ENCODE peak calls at places on chromosomes 1 and 21, in five cellular contexts. B is caudate nucleus; Y is AG10803; Z is putamen; V is stimulated activated CD4-positive, alpha-beta T cell treated with anti-CD3 and anti-CD28 coated beads, Interleukin-2, amount 100 ng/mL, for 48 hours. G is an unnamed sample.

GRCh38 chr1:57206038-57206437 is 217.8 kb downstream of the DAB1 start:
- DNase-seq in B (no peak), Y (peak), Z (no peak), V (no peak), G (no peak)

GRCh38 chr1:114153051-114153620 is 533 bp downstream of the SYT6 start:
- DNase-seq in B (no peak), Y (no peak), Z (no peak), V (no peak), G (no peak)

GRCh38 chr1:115430717-115431116 is 92.7 kb upstream of the NGF start:
- DNase-seq in B (no peak), Y (peak), Z (no peak), V (no peak), G (no peak)

GRCh38 chr1:160666079-160666442 is 19.2 kb upstream of the SLAMF1 start:
- DNase-seq in B (no peak), Y (no peak), Z (no peak), V (no peak), G (no peak)

GRCh38 chr1:4305526-4306301 is 348.7 kb upstream of the AJAP1 start:
- DNase-seq in B (no peak), Y (no peak), Z (no peak), V (no peak), G (no peak)

GRCh38 chr1:219792337-219793021 is 135.9 kb downstream of the SLC30A10 start:
- DNase-seq in B (no peak), Y (peak), Z (no peak), V (no peak), G (no peak)

GRCh38 chr1:4171480-4172450 is 271.7 kb upstream of the C1orf174 start:
- DNase-seq in B (no peak), Y (no peak), Z (no peak), V (no peak), G (no peak)

GRCh38 chr1:24970399-24970753 is 40.3 kb upstream of the RUNX3 start:
- DNase-seq in B (no peak), Y (peak), Z (no peak), V (no peak), G (no peak)

GRCh38 chr1:21457654-21458053 is 17.7 kb downstream of the NBPF3 start:
- DNase-seq in B (no peak), Y (peak), Z (no peak), V (no peak), G (no peak)

GRCh38 chr1:48068216-48068615 is 71.0 kb upstream of the TRABD2B start:
- DNase-seq in B (no peak), Y (no peak), Z (no peak), V (no peak), G (no peak)

GRCh38 chr1:223136086-223136485 is 7.0 kb downstream of the TLR5 start:
- DNase-seq in B (no peak), Y (no peak), Z (no peak), V (no peak), G (peak)

GRCh38 chr1:151581446-151581845 is 30.4 kb upstream of the SNX27 start:
- DNase-seq in B (no peak), Y (no peak), Z (no peak), V (no peak), G (no peak)

GRCh38 chr1:201450721-201451291 is 18.2 kb downstream of the PHLDA3 start:
- DNase-seq in B (peak), Y (peak), Z (peak), V (no peak), G (no peak)

GRCh38 chr1:157363660-157364140 is 188.6 kb downstream of the FCRL5 start:
- DNase-seq in B (no peak), Y (peak), Z (no peak), V (no peak), G (peak)

GRCh38 chr1:18681423-18681835 is 50.8 kb downstream of the PAX7 start:
- DNase-seq in B (no peak), Y (peak), Z (no peak), V (no peak), G (peak)

GRCh38 chr1:10604966-10605365 is 130.2 kb downstream of the PEX14 start:
- DNase-seq in B (no peak), Y (no peak), Z (no peak), V (no peak), G (no peak)

GRCh38 chr1:16371725-16372124 is 4.7 kb downstream of the SZRD1 start:
- DNase-seq in B (no peak), Y (peak), Z (no peak), V (no peak), G (no peak)

GRCh38 chr1:19096036-19096833 is 113.8 kb downstream of the UBR4 start:
- DNase-seq in B (no peak), Y (peak), Z (no peak), V (no peak), G (no peak)

GRCh38 chr1:173410133-173410793 is 66.9 kb upstream of the PRDX6 start:
- DNase-seq in B (no peak), Y (no peak), Z (no peak), V (no peak), G (peak)

GRCh38 chr1:174954686-174955669 is 44.8 kb upstream of the CACYBP start:
- DNase-seq in B (no peak), Y (no peak), Z (no peak), V (no peak), G (peak)

GRCh38 chr1:202283991-202284390 is 57.7 kb downstream of the UBE2T start:
- DNase-seq in B (no peak), Y (peak), Z (no peak), V (no peak), G (no peak)

GRCh38 chr21:32256873-32257620 is 21.8 kb downstream of the MIS18A start:
- DNase-seq in B (peak), Y (peak), Z (peak), V (no peak), G (no peak)

GRCh38 chr1:208298593-208299233 is 54.5 kb upstream of the PLXNA2 start:
- DNase-seq in B (no peak), Y (no peak), Z (no peak), V (no peak), G (no peak)

GRCh38 chr1:226110249-226111108 is 48.0 kb downstream of the H3-3A start:
- DNase-seq in B (peak), Y (peak), Z (peak), V (peak), G (peak)

GRCh38 chr1:243623831-243624230 is 226.2 kb downstream of the AKT3 start:
- DNase-seq in B (no peak), Y (no peak), Z (no peak), V (no peak), G (no peak)

GRCh38 chr1:208962867-208963266 is 620.6 kb upstream of the CAMK1G start:
- DNase-seq in B (no peak), Y (no peak), Z (no peak), V (no peak), G (no peak)

GRCh38 chr1:83961571-83962295 is 37.2 kb downstream of the TTLL7 start:
- DNase-seq in B (no peak), Y (no peak), Z (peak), V (no peak), G (no peak)

GRCh38 chr1:155126494-155127104 is 1.1 kb upstream of the EFNA1 start:
- DNase-seq in B (peak), Y (peak), Z (peak), V (peak), G (peak)

GRCh38 chr1:175376194-175376593 is 183.6 kb upstream of the KIAA0040 start:
- DNase-seq in B (no peak), Y (no peak), Z (no peak), V (no peak), G (peak)